ENCODE peak calls at places on chromosome 9, in six cellular contexts. L is stimulated activated CD4-positive, alpha-beta T cell treated with anti-CD3 and anti-CD28 coated beads, Interleukin-15, amount 100 ng/mL, for 24 hours; A is T1000; X is sigmoid colon; R is ACHN; F is activated CD8-positive, alpha-beta memory T cell treated with anti-CD3 and anti-CD28 coated beads, Interleukin-2, amount 10 ng/mL, durations not matched to agents 7 days and 5 days. P is an unnamed sample.

GRCh38 chr9:125484632-125485282 is 222.3 kb downstream of the MAPKAP1 start:
- DNase-seq in L (no peak), A (no peak), X (peak), R (peak), F (no peak), P (peak)

GRCh38 chr9:95461448-95462381 is 55.1 kb downstream of the PTCH1 start:
- DNase-seq in L (no peak), A (no peak), X (no peak), R (no peak), F (no peak), P (no peak)

GRCh38 chr9:119375892-119376291 is 6.7 kb upstream of the BRINP1 start:
- DNase-seq in L (peak), A (no peak), X (no peak), R (peak), F (no peak), P (peak)

GRCh38 chr9:133572821-133573361 is 36.3 kb downstream of the FAM163B start:
- DNase-seq in L (no peak), A (no peak), X (peak), R (no peak), F (no peak), P (no peak)

GRCh38 chr9:85433046-85433445 is 308.7 kb downstream of the AGTPBP1 start:
- DNase-seq in L (no peak), A (no peak), X (no peak), R (no peak), F (no peak), P (peak)

GRCh38 chr9:88748566-88749238 is 213.7 kb downstream of the NXNL2 start:
- DNase-seq in L (no peak), A (no peak), X (peak), R (no peak), F (no peak), P (peak)

GRCh38 chr9:136133191-136133958 is 14.7 kb upstream of the TMEM250 start:
- DNase-seq in L (peak), A (no peak), X (no peak), R (peak), F (no peak), P (no peak)

GRCh38 chr9:8895498-8896224 is 1096.1 kb upstream of the DMAC1 start:
- DNase-seq in L (no peak), A (no peak), X (no peak), R (peak), F (no peak), P (no peak)

GRCh38 chr9:77435272-77435671 is 212.8 kb downstream of the GNA14 start:
- DNase-seq in L (no peak), A (no peak), X (no peak), R (no peak), F (no peak), P (no peak)

GRCh38 chr9:121288557-121288873 is 20.6 kb downstream of the GSN start:
- DNase-seq in L (no peak), A (no peak), X (no peak), R (no peak), F (no peak), P (no peak)

GRCh38 chr9:121055642-121056143 is 5.6 kb upstream of the C5 start:
- DNase-seq in L (no peak), A (no peak), X (no peak), R (peak), F (no peak), P (no peak)

GRCh38 chr9:116687074-116687761 is at the start of gene TRIM32:
- DNase-seq in L (peak), A (peak), X (peak), R (peak), F (peak), P (peak)

GRCh38 chr9:75979362-75979761 is 88.9 kb downstream of the PCSK5 start:
- DNase-seq in L (no peak), A (no peak), X (no peak), R (peak), F (no peak), P (no peak)

GRCh38 chr9:8653111-8653510 is 853.5 kb upstream of the DMAC1 start:
- DNase-seq in L (no peak), A (no peak), X (no peak), R (no peak), F (no peak), P (no peak)

GRCh38 chr9:21443849-21444625 is 3.8 kb downstream of the IFNA1 start:
- DNase-seq in L (no peak), A (no peak), X (no peak), R (no peak), F (no peak), P (no peak)

GRCh38 chr9:89963280-89963679 is 358.5 kb downstream of the GADD45G start:
- DNase-seq in L (no peak), A (no peak), X (no peak), R (no peak), F (no peak), P (no peak)

GRCh38 chr9:18404482-18405029 is 69.4 kb upstream of the ADAMTSL1 start:
- DNase-seq in L (no peak), A (no peak), X (no peak), R (no peak), F (no peak), P (no peak)

GRCh38 chr9:84212982-84213381 is 127.6 kb downstream of the SLC28A3 start:
- DNase-seq in L (no peak), A (no peak), X (no peak), R (no peak), F (no peak), P (no peak)

GRCh38 chr9:14380061-14380836 is 66.3 kb upstream of the NFIB start:
- DNase-seq in L (no peak), A (no peak), X (no peak), R (no peak), F (no peak), P (no peak)

GRCh38 chr9:112087506-112087905 is 87.6 kb downstream of the SUSD1 start:
- DNase-seq in L (no peak), A (no peak), X (no peak), R (no peak), F (no peak), P (no peak)

GRCh38 chr9:16028516-16028915 is 475.7 kb downstream of the CCDC171 start:
- DNase-seq in L (no peak), A (no peak), X (no peak), R (no peak), F (no peak), P (no peak)

GRCh38 chr9:98009926-98010325 is 26.8 kb downstream of the ANP32B start:
- DNase-seq in L (no peak), A (no peak), X (no peak), R (no peak), F (no peak), P (no peak)

GRCh38 chr9:16612627-16613026 is 257.8 kb downstream of the BNC2 start:
- DNase-seq in L (no peak), A (no peak), X (no peak), R (no peak), F (no peak), P (no peak)

GRCh38 chr9:107613314-107613713 is 123.7 kb upstream of the KLF4 start:
- DNase-seq in L (no peak), A (no peak), X (no peak), R (no peak), F (no peak), P (no peak)

GRCh38 chr9:120362446-120362845 is 217.5 kb downstream of the CDK5RAP2 start:
- DNase-seq in L (no peak), A (no peak), X (no peak), R (peak), F (no peak), P (no peak)

GRCh38 chr9:2583308-2584013 is 38.1 kb upstream of the VLDLR start:
- DNase-seq in L (peak), A (no peak), X (no peak), R (no peak), F (no peak), P (no peak)

GRCh38 chr9:126327016-126327749 is 554 bp downstream of the MVB12B start:
- DNase-seq in L (peak), A (no peak), X (no peak), R (no peak), F (peak), P (no peak)

GRCh38 chr9:121883281-121884056 is 209.6 kb downstream of the TTLL11 start:
- DNase-seq in L (no peak), A (no peak), X (no peak), R (peak), F (peak), P (no peak)

GRCh38 chr9:128495804-128496417 is 8.6 kb upstream of the GLE1 start:
- DNase-seq in L (no peak), A (no peak), X (no peak), R (no peak), F (no peak), P (no peak)

GRCh38 chr9:12972608-12973589 is 198.1 kb downstream of the LURAP1L start:
- DNase-seq in L (no peak), A (no peak), X (peak), R (no peak), F (no peak), P (no peak)

GRCh38 chr9:116550728-116551436 is 136.2 kb upstream of the TRIM32 start:
- DNase-seq in L (no peak), A (no peak), X (no peak), R (no peak), F (no peak), P (peak)

GRCh38 chr9:114164191-114164794 is 9.0 kb downstream of the COL27A1 start:
- DNase-seq in L (no peak), A (no peak), X (no peak), R (peak), F (no peak), P (no peak)

GRCh38 chr9:5301544-5301943 is 3.0 kb downstream of the RLN2 start:
- DNase-seq in L (no peak), A (no peak), X (no peak), R (no peak), F (no peak), P (no peak)

GRCh38 chr9:365451-365850 is 150.8 kb downstream of the DOCK8 start:
- DNase-seq in L (no peak), A (no peak), X (no peak), R (no peak), F (no peak), P (no peak)

GRCh38 chr9:32709871-32710270 is 73.5 kb upstream of the TMEM215 start:
- DNase-seq in L (no peak), A (no peak), X (no peak), R (no peak), F (no peak), P (no peak)